ENCODE peak calls at places on chromosomes 4 and X, in five cellular contexts. A, X, Z, H and Q are unnamed samples.

GRCh38 chr4:154294951-154295350 is 196.6 kb downstream of the DCHS2 start:
- DNase-seq in A (no peak), X (no peak), Z (no peak), H (no peak), Q (no peak)

GRCh38 chr4:48340276-48340904 is 939 bp upstream of the SLAIN2 start:
- DNase-seq in A (peak; percentile 73), X (no peak), Z (no peak), H (no peak), Q (peak; percentile 89)

GRCh38 chrX:14779589-14779988 is 93.3 kb downstream of the FANCB start:
- DNase-seq in A (no peak), X (no peak), Z (no peak), H (no peak), Q (no peak)

GRCh38 chrX:2608638-2609430 is 82.3 kb upstream of the CD99 start:
- DNase-seq in A (peak; percentile 67), X (no peak), Z (peak; percentile 87), H (peak; percentile 92), Q (peak; percentile 84)

GRCh38 chr4:108881190-108881589 is 118.3 kb upstream of the ETNPPL start:
- DNase-seq in A (peak; percentile 98), X (no peak), Z (no peak), H (no peak), Q (peak; percentile 99)

GRCh38 chrX:72365126-72365525 is 59.4 kb upstream of the CITED1 start:
- DNase-seq in A (no peak), X (no peak), Z (no peak), H (no peak), Q (no peak)

GRCh38 chr4:47717173-47717572 is 120.7 kb downstream of the CORIN start:
- DNase-seq in A (no peak), X (no peak), Z (no peak), H (no peak), Q (no peak)

GRCh38 chrX:6707497-6707896 is 172.6 kb upstream of the VCX3A start:
- DNase-seq in A (no peak), X (no peak), Z (no peak), H (no peak), Q (no peak)

GRCh38 chrX:108601276-108601675 is 135.1 kb downstream of the IRS4 start:
- DNase-seq in A (no peak), X (no peak), Z (no peak), H (no peak), Q (no peak)

GRCh38 chr4:8770518-8771257 is 101.0 kb downstream of the HMX1 start:
- DNase-seq in A (no peak), X (no peak), Z (peak; percentile 0), H (no peak), Q (no peak)